ENCODE peak calls at places on chromosomes 12 and 14, in eight cellular contexts. P is effector memory CD4-positive, alpha-beta T cell; W is iPS DF 6.9; D is psoas muscle; N is GM23248; J is stomach; T is spleen; O is A549. Q is an unnamed sample. For H3K4me1, the result is how much of the 10 kb centered on the place peaks cover.

GRCh38 chr12:65500121-65500846 is 221.8 kb downstream of the MSRB3 start:
- DNase-seq in P (no peak), J (no peak), T (no peak), N (peak), W (no peak), O (no peak), D (no peak), Q (no peak)

GRCh38 chr14:71694888-71695505 is 237.2 kb upstream of the RGS6 start:
- DNase-seq in T (no peak), J (no peak), D (no peak), O (no peak), N (no peak), P (no peak), W (no peak), Q (no peak)

GRCh38 chr12:113142173-113142885 is 6.8 kb upstream of the RASAL1 start:
- DNase-seq in O (no peak), T (peak), D (no peak), J (peak), P (no peak), W (no peak), N (no peak), Q (no peak)

GRCh38 chr12:95611676-95612309 is 60.5 kb upstream of the USP44 start:
- DNase-seq in O (peak), J (no peak), T (no peak), N (no peak), W (no peak), P (no peak), D (no peak), Q (no peak)

GRCh38 chr12:59115526-59115925 is 195.2 kb upstream of the LRIG3 start:
- DNase-seq in T (no peak), P (no peak), D (no peak), W (no peak), N (peak), O (no peak), J (no peak), Q (no peak)

GRCh38 chr14:39071096-39071495 is 31.9 kb downstream of the SEC23A start:
- DNase-seq in O (no peak), T (no peak), W (no peak), J (no peak), N (no peak), D (no peak), P (no peak), Q (no peak)

GRCh38 chr14:45201908-45202307 is 51.1 kb downstream of the MIS18BP1 start:
- DNase-seq in O (peak), P (no peak), T (no peak), J (no peak), D (no peak), N (peak), W (no peak), Q (no peak)

GRCh38 chr12:2306012-2306411 is 253.2 kb downstream of the CACNA1C start:
- DNase-seq in D (no peak), O (no peak), P (no peak), N (no peak), T (no peak), J (no peak), W (no peak), Q (no peak)

GRCh38 chr12:131674373-131674772 is 36.5 kb upstream of the SFSWAP start:
- DNase-seq in W (no peak), O (no peak), P (no peak), N (no peak), T (no peak), J (no peak), D (no peak), Q (no peak)

GRCh38 chr12:121916719-121917118 is 1.7 kb upstream of the CFAP251 start:
- DNase-seq in N (peak), T (no peak), O (peak), J (no peak), P (no peak), W (no peak), D (no peak), Q (no peak)

GRCh38 chr12:57110189-57111045 is 745 bp downstream of the STAT6 start:
- DNase-seq in D (peak), W (no peak), J (peak), T (peak), P (peak), N (peak), O (peak), Q (peak)

GRCh38 chr12:94644622-94645021 is 5.7 kb downstream of the TMCC3 start:
- DNase-seq in O (no peak), J (no peak), T (no peak), D (peak), W (no peak), P (no peak), N (peak), Q (no peak)

GRCh38 chr14:24339284-24340151 is at the start of gene RIPK3:
- DNase-seq in T (peak), O (no peak), P (peak), N (peak), D (peak), W (no peak), J (peak), Q (peak)

GRCh38 chr12:124286414-124286813 is 8.5 kb upstream of the RFLNA start:
- DNase-seq in D (no peak), O (no peak), T (no peak), J (no peak), N (no peak), W (no peak), P (no peak), Q (no peak)

GRCh38 chr12:85562765-85563164 is 273.4 kb downstream of the RASSF9 start:
- DNase-seq in P (no peak), N (no peak), W (no peak), T (no peak), O (no peak), J (no peak), D (no peak), Q (no peak)

GRCh38 chr12:116547955-116548471 is 11.2 kb upstream of the MAP1LC3B2 start:
- DNase-seq in O (no peak), D (no peak), P (no peak), W (no peak), J (no peak), T (no peak), N (peak), Q (no peak)

GRCh38 chr14:98752660-98753059 is 519.3 kb downstream of the BCL11B start:
- DNase-seq in P (no peak), W (no peak), J (no peak), D (no peak), T (no peak), N (no peak), O (no peak), Q (no peak)

GRCh38 chr14:61838661-61839060 is 76.4 kb downstream of the SNAPC1 start:
- DNase-seq in D (no peak), O (no peak), T (no peak), P (no peak), J (no peak), N (peak), W (no peak), Q (no peak)

GRCh38 chr14:36941783-36942521 is 230.5 kb downstream of the SLC25A21 start:
- DNase-seq in O (peak), J (peak), D (peak), T (peak), W (peak), P (no peak), N (peak), Q (peak)

GRCh38 chr12:79233341-79233761 is 368.8 kb downstream of the SYT1 start:
- DNase-seq in D (no peak), W (no peak), O (no peak), J (no peak), T (no peak), P (no peak), N (no peak), Q (no peak)

GRCh38 chr12:56299308-56299852 is 750 bp downstream of the CS start:
- DNase-seq in D (no peak), T (no peak), N (no peak), O (peak), P (no peak), W (no peak), J (no peak), Q (no peak)

GRCh38 chr12:106097011-106097410 is 41.7 kb downstream of the NUAK1 start:
- DNase-seq in W (no peak), P (no peak), T (no peak), D (no peak), O (no peak), N (peak), J (no peak), Q (no peak)

GRCh38 chr14:48842785-48843184 is 743.4 kb downstream of the RPS29 start:
- DNase-seq in N (no peak), P (no peak), O (no peak), T (no peak), W (no peak), J (no peak), D (no peak), Q (no peak)

GRCh38 chr14:89543420-89543790 is 126.4 kb upstream of the FOXN3 start:
- DNase-seq in T (no peak), N (no peak), J (peak), W (no peak), D (no peak), O (no peak), P (no peak), Q (no peak)

GRCh38 chr14:62602712-62603111 is 442.5 kb downstream of the KCNH5 start:
- DNase-seq in P (no peak), D (no peak), N (no peak), O (no peak), J (no peak), W (no peak), T (no peak), Q (no peak)

GRCh38 chr12:5262450-5262849 is 169.5 kb upstream of the NTF3 start:
- DNase-seq in P (no peak), T (no peak), J (no peak), O (no peak), D (no peak), W (no peak), N (peak), Q (no peak)

GRCh38 chr12:90978117-90978770 is 23.3 kb upstream of the CCER1 start:
- DNase-seq in J (no peak), N (peak), T (no peak), D (no peak), P (no peak), W (no peak), O (peak), Q (no peak)

GRCh38 chr12:790608-791007 is 38.2 kb downstream of the WNK1 start:
- DNase-seq in W (no peak), D (no peak), O (no peak), J (no peak), T (no peak), N (no peak), P (no peak), Q (no peak)

GRCh38 chr12:790253-790563 is 37.8 kb downstream of the WNK1 start:
- DNase-seq in N (no peak), O (no peak), T (no peak), W (no peak), J (no peak), D (no peak), P (no peak), Q (no peak)

GRCh38 chr12:793037-793436 is 40.7 kb downstream of the WNK1 start:
- DNase-seq in O (no peak), P (no peak), T (no peak), D (no peak), J (no peak), N (peak), W (no peak), Q (no peak)

GRCh38 chr12:788288-788687 is 35.9 kb downstream of the WNK1 start:
- DNase-seq in T (no peak), D (no peak), P (no peak), W (no peak), N (no peak), J (no peak), O (no peak), Q (no peak)
- H3K27ac ChIP-seq in T (no peak), D (peak), P (no peak), W (no peak), N (no peak), J (no peak), O (no peak), Q (no peak)

DNA sequence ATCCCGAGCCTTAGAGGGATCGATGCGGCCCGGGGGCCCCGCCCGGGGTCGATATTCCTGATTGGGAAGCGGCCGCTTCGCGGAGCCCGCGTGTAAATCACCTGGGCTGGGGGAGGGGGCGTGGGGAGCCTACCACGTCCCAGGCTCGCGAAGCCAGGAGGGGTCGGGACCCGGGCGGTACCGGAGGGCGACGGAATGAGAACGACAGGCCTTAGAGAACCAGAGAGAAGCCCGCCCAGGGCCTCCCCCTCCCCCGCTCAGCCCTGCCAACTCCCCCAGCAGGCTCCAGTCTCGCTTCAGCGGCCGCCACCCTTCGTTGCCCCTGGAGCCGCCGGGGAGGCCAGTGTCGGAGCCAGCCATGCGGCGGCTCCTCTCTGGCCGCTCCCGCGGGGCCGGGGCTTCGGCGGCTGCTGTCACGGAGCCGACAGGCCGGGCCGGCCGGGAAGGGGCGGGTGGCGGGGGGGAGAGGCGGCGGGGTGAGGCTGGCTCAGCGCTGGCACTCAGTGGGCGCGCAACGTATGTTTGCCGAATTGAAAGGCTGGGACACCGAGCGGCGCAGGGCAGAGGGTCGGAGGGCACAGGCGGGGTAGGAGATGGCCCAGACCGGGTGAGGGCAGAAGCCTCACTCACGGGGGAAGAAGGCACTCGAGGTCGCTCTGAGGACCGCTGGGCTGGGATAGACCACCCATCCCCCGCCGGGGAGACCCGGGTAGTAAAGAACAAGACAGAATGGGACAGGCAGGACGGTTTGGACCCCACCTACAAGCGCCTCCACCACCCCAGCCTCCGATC is 1.4 kb upstream of the DNAJC22 start:
- DNase-seq in W (no peak), D (no peak), P (no peak), T (no peak), N (peak), J (peak), O (no peak), Q (no peak)
- H3K4me1 ChIP-seq in W (under half), D (under half), P (half or more), T (half or more), N (under half), J (half or more), O (under half), Q (under half)

GRCh38 chr12:100793182-100793581 is 1.4 kb upstream of the ANO4 start:
- DNase-seq in O (no peak), D (no peak), J (no peak), T (no peak), N (peak), W (no peak), P (no peak), Q (no peak)

GRCh38 chr12:100789975-100790374 is 4.6 kb upstream of the ANO4 start:
- DNase-seq in W (no peak), N (no peak), T (no peak), D (no peak), P (no peak), J (no peak), O (no peak), Q (no peak)

GRCh38 chr12:100789146-100789545 is 5.4 kb upstream of the ANO4 start:
- DNase-seq in J (no peak), W (no peak), O (peak), T (no peak), N (peak), D (no peak), P (no peak), Q (no peak)

GRCh38 chr12:100794441-100795192 is at the start of gene ANO4:
- DNase-seq in P (no peak), W (no peak), D (no peak), N (peak), O (no peak), T (no peak), J (no peak), Q (no peak)

GRCh38 chr12:100790558-100790957 is 4.0 kb upstream of the ANO4 start:
- DNase-seq in D (no peak), N (no peak), W (no peak), O (no peak), T (no peak), J (no peak), P (no peak), Q (no peak)
- H3K4me3 ChIP-seq in D (no peak), N (no peak), W (no peak), O (no peak), T (no peak), J (no peak), P (no peak), Q (no peak)

GRCh38 chr14:100677925-100678765 is 48.5 kb upstream of the DLK1 start:
- DNase-seq in T (no peak), P (no peak), O (no peak), N (no peak), W (no peak), J (peak), D (peak), Q (no peak)
- H3K27ac ChIP-seq in T (peak), P (no peak), O (no peak), N (no peak), W (no peak), J (peak), D (peak), Q (peak)

GRCh38 chr14:68547305-68548193 is 245.3 kb downstream of the ZFP36L1 start:
- DNase-seq in P (no peak), O (peak), D (peak), N (peak), J (peak), T (no peak), W (no peak), Q (no peak)
- H3K4me1 ChIP-seq in P (under half), O (half or more), D (half or more), N (half or more), J (under half), T (under half), W (under half), Q (under half)

Q was measured in left lung.